ENCODE peak calls at places on chromosomes 5 and 9, in five cellular contexts. One of them, this sample, is unnamed.

GRCh38 chr9:84554069-84554659 is 115.4 kb upstream of the NTRK2 start:
- DNase-seq in epithelial cell of proximal tubule: no peak
- DNase-seq in H4: no peak
- DNase-seq in left colon: no peak
- DNase-seq in NCI-H1105 treated with DMSO at 0.1 percent for 48 hours: no peak
- DNase-seq in this sample: no peak

GRCh38 chr9:102518324-102518723 is 476.8 kb upstream of the CYLC2 start:
- DNase-seq in left colon: no peak
- DNase-seq in H4: no peak
- DNase-seq in epithelial cell of proximal tubule: no peak
- DNase-seq in NCI-H1105 treated with DMSO at 0.1 percent for 48 hours: peak
- DNase-seq in this sample: no peak

GRCh38 chr5:9654886-9655285 is 24.7 kb upstream of the TAS2R1 start:
- DNase-seq in NCI-H1105 treated with DMSO at 0.1 percent for 48 hours: no peak
- DNase-seq in H4: no peak
- DNase-seq in epithelial cell of proximal tubule: no peak
- DNase-seq in left colon: no peak
- DNase-seq in this sample: no peak

GRCh38 chr9:108746864-108747263 is 108.9 kb downstream of the ACTL7B start:
- DNase-seq in H4: no peak
- DNase-seq in epithelial cell of proximal tubule: peak
- DNase-seq in NCI-H1105 treated with DMSO at 0.1 percent for 48 hours: no peak
- DNase-seq in left colon: no peak
- DNase-seq in this sample: no peak

GRCh38 chr9:135666534-135667402 is 3.7 kb downstream of the LCN9 start:
- DNase-seq in left colon: no peak
- DNase-seq in NCI-H1105 treated with DMSO at 0.1 percent for 48 hours: no peak
- DNase-seq in epithelial cell of proximal tubule: no peak
- DNase-seq in H4: no peak
- DNase-seq in this sample: no peak

GRCh38 chr9:11338130-11338529 is 725.3 kb upstream of the PTPRD start:
- DNase-seq in left colon: no peak
- DNase-seq in NCI-H1105 treated with DMSO at 0.1 percent for 48 hours: no peak
- DNase-seq in H4: no peak
- DNase-seq in epithelial cell of proximal tubule: no peak
- DNase-seq in this sample: no peak

GRCh38 chr9:109482391-109482916 is 15.7 kb downstream of the PTPN3 start:
- DNase-seq in H4: no peak
- DNase-seq in left colon: no peak
- DNase-seq in NCI-H1105 treated with DMSO at 0.1 percent for 48 hours: no peak
- DNase-seq in epithelial cell of proximal tubule: no peak
- DNase-seq in this sample: no peak

GRCh38 chr5:78912796-78913195 is 72.3 kb downstream of the ARSB start:
- DNase-seq in epithelial cell of proximal tubule: no peak
- DNase-seq in H4: no peak
- DNase-seq in NCI-H1105 treated with DMSO at 0.1 percent for 48 hours: no peak
- DNase-seq in left colon: no peak
- DNase-seq in this sample: no peak